ENCODE peak calls at places on chromosomes 2 and 18, in five cellular contexts. One of them, this sample, is unnamed.

GRCh38 chr18:79988925-79989361 is 580 bp upstream of the TXNL4A start:
- DNase-seq in DMS79: no peak
- DNase-seq in stimulated activated naive B cell treated with anti-CD40 and anti-IgM and Interleukin-4, amounts not matched to agents 10 μg/mL and 1 μg/mL and 100 μg/mL, for 72 hours: no peak
- DNase-seq in AG09309: no peak
- DNase-seq in NCI-H524: no peak
- DNase-seq in this sample: no peak

GRCh38 chr2:34980689-34981088 is 1374.9 kb upstream of the CRIM1 start:
- DNase-seq in DMS79: no peak
- DNase-seq in stimulated activated naive B cell treated with anti-CD40 and anti-IgM and Interleukin-4, amounts not matched to agents 10 μg/mL and 1 μg/mL and 100 μg/mL, for 72 hours: no peak
- DNase-seq in AG09309: no peak
- DNase-seq in NCI-H524: no peak
- DNase-seq in this sample: no peak

GRCh38 chr2:16774091-16774490 is 108.5 kb upstream of the CYRIA start:
- DNase-seq in DMS79: no peak
- DNase-seq in stimulated activated naive B cell treated with anti-CD40 and anti-IgM and Interleukin-4, amounts not matched to agents 10 μg/mL and 1 μg/mL and 100 μg/mL, for 72 hours: no peak
- DNase-seq in AG09309: no peak
- DNase-seq in NCI-H524: no peak
- DNase-seq in this sample: no peak

GRCh38 chr2:238267341-238267710 is 21.1 kb downstream of the PER2 start:
- DNase-seq in DMS79: no peak
- DNase-seq in stimulated activated naive B cell treated with anti-CD40 and anti-IgM and Interleukin-4, amounts not matched to agents 10 μg/mL and 1 μg/mL and 100 μg/mL, for 72 hours: no peak
- DNase-seq in AG09309: no peak
- DNase-seq in NCI-H524: no peak
- DNase-seq in this sample: no peak

GRCh38 chr2:172083725-172084483 is 1.4 kb upstream of the DLX1 start:
- DNase-seq in DMS79: no peak
- DNase-seq in stimulated activated naive B cell treated with anti-CD40 and anti-IgM and Interleukin-4, amounts not matched to agents 10 μg/mL and 1 μg/mL and 100 μg/mL, for 72 hours: no peak
- DNase-seq in AG09309: no peak
- DNase-seq in NCI-H524: peak
- DNase-seq in this sample: no peak

GRCh38 chr2:222671259-222672067 is at the start of gene MOGAT1:
- DNase-seq in DMS79: peak
- DNase-seq in stimulated activated naive B cell treated with anti-CD40 and anti-IgM and Interleukin-4, amounts not matched to agents 10 μg/mL and 1 μg/mL and 100 μg/mL, for 72 hours: no peak
- DNase-seq in AG09309: no peak
- DNase-seq in NCI-H524: peak
- DNase-seq in this sample: no peak

GRCh38 chr2:218290316-218291261 is 1.7 kb downstream of the TMBIM1 start:
- DNase-seq in DMS79: no peak
- DNase-seq in stimulated activated naive B cell treated with anti-CD40 and anti-IgM and Interleukin-4, amounts not matched to agents 10 μg/mL and 1 μg/mL and 100 μg/mL, for 72 hours: peak
- DNase-seq in AG09309: no peak
- DNase-seq in NCI-H524: no peak
- DNase-seq in this sample: no peak

GRCh38 chr18:79682896-79683625 is 3.5 kb downstream of the CTDP1 start:
- DNase-seq in DMS79: no peak
- DNase-seq in stimulated activated naive B cell treated with anti-CD40 and anti-IgM and Interleukin-4, amounts not matched to agents 10 μg/mL and 1 μg/mL and 100 μg/mL, for 72 hours: peak
- DNase-seq in AG09309: no peak
- DNase-seq in NCI-H524: no peak
- DNase-seq in this sample: no peak

GRCh38 chr18:74806700-74807416 is 209.2 kb downstream of the ZNF407 start:
- DNase-seq in DMS79: peak
- DNase-seq in stimulated activated naive B cell treated with anti-CD40 and anti-IgM and Interleukin-4, amounts not matched to agents 10 μg/mL and 1 μg/mL and 100 μg/mL, for 72 hours: no peak
- DNase-seq in AG09309: peak
- DNase-seq in NCI-H524: no peak
- DNase-seq in this sample: no peak

GRCh38 chr2:113309655-113310387 is 31.1 kb upstream of the PAX8 start:
- DNase-seq in DMS79: no peak
- DNase-seq in stimulated activated naive B cell treated with anti-CD40 and anti-IgM and Interleukin-4, amounts not matched to agents 10 μg/mL and 1 μg/mL and 100 μg/mL, for 72 hours: no peak
- DNase-seq in AG09309: no peak
- DNase-seq in NCI-H524: no peak
- DNase-seq in this sample: no peak

GRCh38 chr2:224127871-224128501 is 88.9 kb upstream of the SERPINE2 start:
- DNase-seq in DMS79: no peak
- DNase-seq in stimulated activated naive B cell treated with anti-CD40 and anti-IgM and Interleukin-4, amounts not matched to agents 10 μg/mL and 1 μg/mL and 100 μg/mL, for 72 hours: no peak
- DNase-seq in AG09309: no peak
- DNase-seq in NCI-H524: no peak
- DNase-seq in this sample: no peak

GRCh38 chr2:199973703-199974102 is 18.3 kb downstream of the MAIP1 start:
- DNase-seq in DMS79: peak
- DNase-seq in stimulated activated naive B cell treated with anti-CD40 and anti-IgM and Interleukin-4, amounts not matched to agents 10 μg/mL and 1 μg/mL and 100 μg/mL, for 72 hours: no peak
- DNase-seq in AG09309: no peak
- DNase-seq in NCI-H524: peak
- DNase-seq in this sample: no peak

This sample was measured in osteocyte.